ENCODE peak calls at places on chromosomes 12 and 14, in eight cellular contexts. G is sigmoid colon, L is heart right ventricle, N is pancreas, T is lower leg skin, F is HFF-Myc, Q is WERI-Rb-1, R is choroid plexus epithelial cell. V is an unnamed sample.

GRCh38 chr12:57726151-57726883 is 12.2 kb downstream of the AGAP2 start:
- DNase-seq in G (peak), L (peak), N (peak), T (peak), F (peak), Q (peak), R (peak), V (peak)

GRCh38 chr12:113462880-113463745 is 8.6 kb downstream of the LHX5 start:
- DNase-seq in G (no peak), L (no peak), N (no peak), T (no peak), F (no peak), Q (no peak), R (no peak), V (no peak)

GRCh38 chr14:33859306-33859705 is 91.6 kb downstream of the EGLN3 start:
- DNase-seq in G (no peak), L (no peak), N (no peak), T (no peak), F (no peak), Q (no peak), R (peak), V (no peak)

GRCh38 chr12:104643921-104644669 is 187.3 kb downstream of the CHST11 start:
- DNase-seq in G (no peak), L (no peak), N (peak), T (no peak), F (no peak), Q (no peak), R (peak), V (no peak)

GRCh38 chr12:6383572-6384498 is at the start of gene LTBR:
- DNase-seq in G (peak), L (peak), N (peak), T (peak), F (peak), Q (no peak), R (peak), V (peak)

GRCh38 chr12:1760566-1761382 is 59.6 kb upstream of the LRTM2 start:
- DNase-seq in G (no peak), L (no peak), N (no peak), T (no peak), F (no peak), Q (no peak), R (peak), V (peak)

GRCh38 chr12:57233357-57234232 is 4.1 kb downstream of the SHMT2 start:
- DNase-seq in G (no peak), L (no peak), N (no peak), T (no peak), F (no peak), Q (no peak), R (peak), V (peak)

GRCh38 chr12:92041742-92042141 is 103.9 kb downstream of the BTG1 start:
- DNase-seq in G (no peak), L (no peak), N (no peak), T (no peak), F (no peak), Q (no peak), R (no peak), V (no peak)

GRCh38 chr12:53174881-53175491 is 5.5 kb upstream of the ZNF740 start:
- DNase-seq in G (no peak), L (no peak), N (no peak), T (peak), F (no peak), Q (no peak), R (no peak), V (peak)

GRCh38 chr14:41615011-41615595 is 8.4 kb downstream of the LRFN5 start:
- DNase-seq in G (no peak), L (no peak), N (no peak), T (no peak), F (no peak), Q (no peak), R (no peak), V (no peak)

GRCh38 chr12:32533971-32534590 is 134.7 kb downstream of the FGD4 start:
- DNase-seq in G (peak), L (peak), N (no peak), T (peak), F (peak), Q (peak), R (peak), V (peak)

GRCh38 chr14:71235865-71236264 is 328.6 kb downstream of the PCNX1 start:
- DNase-seq in G (peak), L (peak), N (no peak), T (peak), F (no peak), Q (no peak), R (no peak), V (no peak)

GRCh38 chr12:105426766-105427165 is 96.3 kb downstream of the C12orf75 start:
- DNase-seq in G (no peak), L (no peak), N (no peak), T (no peak), F (no peak), Q (no peak), R (no peak), V (no peak)

GRCh38 chr12:6463211-6463610 is 7.3 kb downstream of the VAMP1 start:
- DNase-seq in G (no peak), L (no peak), N (no peak), T (peak), F (no peak), Q (no peak), R (no peak), V (no peak)

GRCh38 chr14:35342160-35343010 is 50.2 kb downstream of the PSMA6 start:
- DNase-seq in G (peak), L (peak), N (peak), T (peak), F (no peak), Q (no peak), R (no peak), V (peak)

GRCh38 chr12:132173135-132174014 is 29.1 kb downstream of the NOC4L start:
- DNase-seq in G (no peak), L (no peak), N (no peak), T (no peak), F (no peak), Q (no peak), R (no peak), V (no peak)

GRCh38 chr12:91139981-91140659 is 28.8 kb upstream of the LUM start:
- DNase-seq in G (no peak), L (no peak), N (no peak), T (no peak), F (peak), Q (no peak), R (peak), V (peak)

GRCh38 chr12:115897718-115898117 is 379.8 kb downstream of the MED13L start:
- DNase-seq in G (no peak), L (no peak), N (no peak), T (peak), F (peak), Q (no peak), R (peak), V (no peak)

GRCh38 chr12:107912421-107913004 is 138.0 kb downstream of the ASCL4 start:
- DNase-seq in G (peak), L (no peak), N (peak), T (no peak), F (no peak), Q (peak), R (no peak), V (peak)

GRCh38 chr12:118055144-118055557 is 5.8 kb downstream of the WSB2 start:
- DNase-seq in G (no peak), L (peak), N (no peak), T (peak), F (peak), Q (peak), R (peak), V (peak)

GRCh38 chr12:9331218-9331626 is 123.0 kb upstream of the PZP start:
- DNase-seq in G (no peak), L (peak), N (peak), T (no peak), F (no peak), Q (peak), R (peak), V (peak)

GRCh38 chr14:61051046-61051445 is 70.0 kb downstream of the SLC38A6 start:
- DNase-seq in G (no peak), L (peak), N (no peak), T (peak), F (no peak), Q (no peak), R (peak), V (no peak)

GRCh38 chr12:105077435-105077834 is 6.8 kb downstream of the ALDH1L2 start:
- DNase-seq in G (no peak), L (no peak), N (no peak), T (no peak), F (no peak), Q (no peak), R (no peak), V (peak)

GRCh38 chr12:39723831-39724230 is 104.2 kb upstream of the ABCD2 start:
- DNase-seq in G (no peak), L (no peak), N (no peak), T (no peak), F (peak), Q (no peak), R (peak), V (peak)

GRCh38 chr12:24133385-24133784 is 183.9 kb upstream of the SOX5 start:
- DNase-seq in G (no peak), L (no peak), N (no peak), T (no peak), F (no peak), Q (no peak), R (no peak), V (no peak)

GRCh38 chr14:58491593-58491992 is 64.1 kb downstream of the KIAA0586 start:
- DNase-seq in G (no peak), L (no peak), N (no peak), T (no peak), F (no peak), Q (no peak), R (peak), V (peak)

GRCh38 chr14:100698719-100699448 is 27.8 kb upstream of the DLK1 start:
- DNase-seq in G (no peak), L (no peak), N (no peak), T (no peak), F (no peak), Q (peak), R (no peak), V (no peak)

GRCh38 chr12:92987362-92987761 is 58.3 kb upstream of the EEA1 start:
- DNase-seq in G (no peak), L (peak), N (no peak), T (no peak), F (peak), Q (peak), R (peak), V (peak)

GRCh38 chr12:57842342-57843294 is 3.9 kb downstream of the CTDSP2 start:
- DNase-seq in G (no peak), L (no peak), N (no peak), T (no peak), F (no peak), Q (no peak), R (peak), V (peak)

GRCh38 chr12:4438834-4439596 is 6.6 kb downstream of the FGF6 start:
- DNase-seq in G (no peak), L (no peak), N (no peak), T (peak), F (no peak), Q (no peak), R (no peak), V (no peak)

GRCh38 chr12:118513554-118513953 is 137.2 kb downstream of the SUDS3 start:
- DNase-seq in G (no peak), L (no peak), N (no peak), T (no peak), F (no peak), Q (no peak), R (no peak), V (no peak)

GRCh38 chr12:79422060-79422812 is 268.5 kb downstream of the PAWR start:
- DNase-seq in G (no peak), L (no peak), N (no peak), T (no peak), F (no peak), Q (no peak), R (peak), V (no peak)

GRCh38 chr14:30558362-30558674 is 640 bp upstream of the G2E3 start:
- DNase-seq in G (no peak), L (no peak), N (no peak), T (no peak), F (no peak), Q (no peak), R (no peak), V (no peak)

GRCh38 chr12:105168006-105168405 is 60.5 kb downstream of the WASHC4 start:
- DNase-seq in G (no peak), L (no peak), N (no peak), T (no peak), F (no peak), Q (no peak), R (no peak), V (no peak)

GRCh38 chr12:4564819-4565218 is 2.8 kb downstream of the DYRK4 start:
- DNase-seq in G (no peak), L (no peak), N (no peak), T (no peak), F (no peak), Q (no peak), R (no peak), V (no peak)

GRCh38 chr14:101927859-101928258 is 36.5 kb upstream of the DYNC1H1 start:
- DNase-seq in G (peak), L (peak), N (peak), T (peak), F (peak), Q (no peak), R (peak), V (peak)

GRCh38 chr12:27900920-27901879 is 71.3 kb downstream of the PTHLH start:
- DNase-seq in G (no peak), L (no peak), N (no peak), T (no peak), F (no peak), Q (no peak), R (no peak), V (no peak)

GRCh38 chr12:43111608-43112007 is 440.4 kb downstream of the ADAMTS20 start:
- DNase-seq in G (no peak), L (no peak), N (no peak), T (no peak), F (no peak), Q (peak), R (no peak), V (peak)
- H3K4me3 ChIP-seq in G (no peak), L (no peak), N (no peak), T (no peak), F (no peak), Q (no peak), R (no peak), V (no peak)

GRCh38 chr12:7679251-7680045 is 13.7 kb upstream of the APOBEC1 start:
- DNase-seq in G (no peak), L (no peak), N (no peak), T (no peak), F (no peak), Q (no peak), R (no peak), V (no peak)
- TF ChIP-seq CTCF in G (no peak), L (no peak), N (no peak), T (no peak), F (no peak), Q (no peak), R (no peak), V (no peak)

DNA sequence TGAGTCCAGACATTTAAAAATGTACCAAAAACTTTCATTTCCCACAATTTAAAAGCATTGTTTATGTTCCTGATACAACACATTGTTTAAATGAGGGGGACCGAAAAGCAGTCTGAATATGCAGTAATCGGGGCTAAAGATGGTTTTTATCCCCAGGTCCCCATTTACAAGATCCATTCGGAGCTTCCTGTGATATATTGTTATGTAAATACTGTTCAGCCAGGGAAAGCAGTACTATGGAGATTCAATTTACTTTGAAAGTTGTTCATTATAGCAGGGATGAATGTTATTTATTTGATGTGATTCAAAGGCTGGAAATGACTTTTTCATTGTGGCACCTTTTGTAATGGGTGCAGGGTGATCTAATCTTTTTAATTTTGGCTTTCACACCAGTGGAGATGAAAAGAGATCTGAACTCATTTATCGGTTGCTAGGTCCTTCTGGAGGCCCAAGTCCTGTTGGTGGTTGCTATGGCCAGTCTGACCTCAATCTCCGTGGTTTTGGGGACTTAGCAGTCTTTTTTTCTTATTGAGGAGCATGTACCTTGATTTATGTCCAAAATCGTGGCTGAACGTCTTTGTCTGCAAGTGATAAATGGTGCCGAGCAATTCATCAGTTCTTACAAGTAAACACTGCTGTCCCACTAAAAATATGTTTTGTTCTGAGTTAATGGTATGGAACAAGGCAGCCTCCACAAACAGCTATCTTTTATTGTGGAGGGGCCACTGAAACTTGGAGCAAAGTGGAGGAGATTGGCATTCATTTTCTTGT is 1.8 kb downstream of the RMST start:
- DNase-seq in G (no peak), L (no peak), N (no peak), T (no peak), F (no peak), Q (no peak), R (no peak), V (no peak)
- H3K4me3 ChIP-seq in G (no peak), L (peak), N (no peak), T (no peak), F (no peak), Q (no peak), R (no peak), V (no peak)

DNA sequence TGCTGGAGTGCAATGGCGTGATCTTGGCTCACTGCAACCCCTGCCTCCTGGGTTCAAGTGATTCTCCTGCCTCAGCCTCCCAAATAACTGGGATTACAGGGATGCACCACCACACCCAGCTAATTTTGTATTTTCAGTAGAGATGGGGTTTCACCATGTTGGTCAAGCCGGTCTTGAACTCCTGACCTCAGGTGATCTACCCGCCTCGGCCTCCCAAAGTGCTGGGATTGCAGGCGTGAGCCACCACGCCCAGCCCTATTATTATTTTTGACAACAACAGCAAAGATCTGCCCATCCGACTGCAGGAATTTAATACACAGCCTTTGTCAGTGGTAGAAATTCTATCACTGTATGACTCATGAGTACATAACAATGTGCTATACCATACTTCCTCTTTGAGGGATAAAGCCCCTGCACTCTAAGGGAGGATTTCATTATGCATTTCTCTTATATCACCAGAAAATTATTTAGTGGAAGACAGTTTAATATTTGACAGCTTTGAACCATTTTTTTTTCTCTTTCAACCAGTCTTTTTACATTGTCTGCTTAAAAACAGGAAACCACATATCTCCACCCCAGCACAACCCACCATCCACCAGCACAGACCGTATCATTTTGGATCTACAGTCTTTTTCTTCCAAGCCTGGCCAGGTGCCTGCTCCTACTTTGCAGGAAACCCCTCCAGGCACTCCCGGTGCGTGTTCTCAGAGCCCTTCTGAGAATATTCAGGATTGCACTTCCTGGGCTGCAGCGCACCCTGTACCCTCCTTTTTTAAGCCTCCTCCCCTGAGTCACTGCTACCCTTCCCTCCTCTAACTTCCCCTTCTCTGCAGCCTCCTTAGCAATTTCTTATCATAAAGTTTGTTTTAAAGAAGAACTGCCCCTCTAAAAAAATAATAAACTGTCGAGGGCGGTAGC is 594 bp downstream of the ARHGDIB start:
- DNase-seq in G (no peak), L (peak), N (peak), T (no peak), F (no peak), Q (no peak), R (peak), V (peak)
- TF ChIP-seq CTCF in G (no peak), L (no peak), N (no peak), T (no peak), F (no peak), Q (no peak), R (no peak), V (no peak)

DNA sequence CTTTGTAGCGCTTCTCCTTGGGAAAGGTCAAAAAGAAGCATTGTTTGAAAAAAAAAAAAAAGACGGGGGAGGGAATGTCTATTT is at the start of gene LMO3:
- DNase-seq in G (no peak), L (no peak), N (no peak), T (no peak), F (no peak), Q (no peak), R (no peak), V (no peak)
- H3K4me3 ChIP-seq in G (peak), L (peak), N (peak), T (peak), F (peak), Q (peak), R (peak), V (peak)

GRCh38 chr14:96940009-96940408 is 142.8 kb downstream of the VRK1 start:
- DNase-seq in G (no peak), L (no peak), N (no peak), T (no peak), F (no peak), Q (no peak), R (no peak), V (no peak)

GRCh38 chr14:96949594-96949993 is 152.4 kb downstream of the VRK1 start:
- DNase-seq in G (no peak), L (no peak), N (no peak), T (no peak), F (no peak), Q (no peak), R (no peak), V (no peak)

GRCh38 chr14:96944297-96944696 is 147.1 kb downstream of the VRK1 start:
- DNase-seq in G (no peak), L (no peak), N (no peak), T (no peak), F (no peak), Q (no peak), R (no peak), V (no peak)

GRCh38 chr14:96945721-96946120 is 148.5 kb downstream of the VRK1 start:
- DNase-seq in G (no peak), L (no peak), N (no peak), T (no peak), F (no peak), Q (no peak), R (no peak), V (no peak)
- TF ChIP-seq CTCF in G (no peak), L (no peak), N (no peak), T (no peak), F (no peak), Q (no peak), R (no peak), V (no peak)

GRCh38 chr12:46367351-46368029 is 5.1 kb downstream of the SLC38A2 start:
- DNase-seq in G (no peak), L (no peak), N (no peak), T (no peak), F (no peak), Q (no peak), R (peak), V (peak)

GRCh38 chr12:46364777-46365580 is 7.6 kb downstream of the SLC38A2 start:
- DNase-seq in G (peak), L (peak), N (no peak), T (no peak), F (no peak), Q (no peak), R (peak), V (peak)

GRCh38 chr12:46365951-46366379 is 6.6 kb downstream of the SLC38A2 start:
- DNase-seq in G (no peak), L (no peak), N (no peak), T (no peak), F (no peak), Q (no peak), R (peak), V (peak)

GRCh38 chr12:46368138-46368537 is 4.4 kb downstream of the SLC38A2 start:
- DNase-seq in G (no peak), L (no peak), N (no peak), T (no peak), F (no peak), Q (no peak), R (peak), V (peak)

DNA sequence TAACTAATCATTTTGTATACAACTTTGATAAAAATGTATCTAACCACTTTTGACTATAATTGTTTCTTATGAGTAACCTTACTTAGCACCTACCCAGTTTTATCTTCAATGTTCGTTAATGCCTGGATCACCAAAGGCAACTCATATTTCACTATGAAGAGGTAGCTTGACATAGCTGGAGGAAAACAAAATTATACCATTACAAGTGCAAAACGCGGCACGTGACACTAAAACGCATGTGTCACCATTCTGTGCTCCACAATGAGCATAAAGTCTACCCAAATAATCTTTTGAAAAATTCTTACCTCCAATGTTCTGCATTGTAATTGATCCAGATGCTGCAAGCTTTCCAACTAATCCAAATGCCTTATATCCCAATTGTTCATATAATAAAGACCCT is 5.8 kb downstream of the SLC38A2 start:
- DNase-seq in G (no peak), L (no peak), N (no peak), T (no peak), F (no peak), Q (no peak), R (peak), V (no peak)
- H3K4me3 ChIP-seq in G (peak), L (no peak), N (no peak), T (no peak), F (peak), Q (no peak), R (peak), V (peak)

V was measured in cardiac fibroblast.